ENCODE peak calls at places on chromosomes 5 and 9, in nine cellular contexts. S is heart left ventricle, A is brain microvascular endothelial cell, B is HCT116, R is coronary artery, Z is lower lobe of right lung, W is neural progenitor cell, C is adrenal gland, M is fibroblast of lung. Y is an unnamed sample.

GRCh38 chr9:130531670-130532069 is 47.7 kb upstream of the FUBP3 start:
- DNase-seq in S (no peak), A (no peak), Z (no peak), R (no peak), B (no peak), M (no peak), W (no peak), C (no peak), Y (no peak)

GRCh38 chr9:82354260-82354659 is 365.7 kb downstream of the SPATA31D1 start:
- DNase-seq in A (peak), Z (no peak), C (no peak), B (no peak), R (no peak), W (no peak), S (no peak), M (peak), Y (peak)

GRCh38 chr5:96896285-96896711 is 20.0 kb downstream of the ERAP2 start:
- DNase-seq in A (no peak), C (no peak), R (no peak), M (no peak), Z (no peak), S (no peak), W (no peak), B (no peak), Y (no peak)

GRCh38 chr9:124869466-124869985 is 7.6 kb downstream of the ARPC5L start:
- DNase-seq in A (no peak), C (no peak), R (no peak), M (no peak), B (no peak), W (peak), S (peak), Z (no peak), Y (peak)

GRCh38 chr9:87189006-87189405 is 241.7 kb upstream of the GAS1 start:
- DNase-seq in W (no peak), R (no peak), C (no peak), B (no peak), Z (no peak), S (no peak), A (no peak), M (peak), Y (no peak)

GRCh38 chr9:18362901-18363685 is 110.9 kb upstream of the ADAMTSL1 start:
- DNase-seq in A (no peak), R (no peak), B (no peak), M (peak), W (no peak), S (peak), Z (no peak), C (no peak), Y (peak)

GRCh38 chr9:89649045-89649691 is 44.4 kb downstream of the GADD45G start:
- DNase-seq in B (no peak), S (no peak), R (no peak), C (peak), Z (no peak), W (no peak), A (no peak), M (no peak), Y (no peak)

GRCh38 chr5:154860123-154860522 is 1.7 kb downstream of the CNOT8 start:
- DNase-seq in Z (peak), B (no peak), R (no peak), C (peak), S (peak), A (peak), W (peak), M (peak), Y (peak)

GRCh38 chr5:157670662-157671591 is at the start of gene C5orf52:
- DNase-seq in M (peak), W (no peak), C (peak), A (peak), R (no peak), S (peak), B (no peak), Z (peak), Y (peak)

GRCh38 chr5:171518916-171519315 is 99.5 kb downstream of the FGF18 start:
- DNase-seq in C (no peak), R (no peak), S (no peak), M (no peak), W (no peak), A (no peak), B (no peak), Z (no peak), Y (no peak)

GRCh38 chr5:145858929-145859328 is 13.9 kb downstream of the GRXCR2 start:
- DNase-seq in S (no peak), B (no peak), A (peak), M (no peak), Z (no peak), R (no peak), W (no peak), C (no peak), Y (peak)

GRCh38 chr9:94931725-94932124 is 205.2 kb downstream of the AOPEP start:
- DNase-seq in W (no peak), M (no peak), C (no peak), Z (no peak), A (no peak), S (no peak), B (no peak), R (no peak), Y (peak)

GRCh38 chr5:38286038-38286437 is 27.7 kb downstream of the EGFLAM start:
- DNase-seq in A (no peak), W (no peak), Z (no peak), R (no peak), B (no peak), S (no peak), C (no peak), M (no peak), Y (no peak)

GRCh38 chr9:130183133-130183762 is 11.0 kb downstream of the NCS1 start:
- DNase-seq in S (no peak), A (no peak), B (no peak), C (peak), Z (no peak), M (peak), W (peak), R (peak), Y (peak)

GRCh38 chr5:71589903-71590302 is 2.8 kb downstream of the MCCC2 start:
- DNase-seq in A (no peak), W (no peak), C (no peak), Z (no peak), M (no peak), S (no peak), R (no peak), B (no peak), Y (no peak)

GRCh38 chr9:38228331-38229122 is 159.5 kb upstream of the SHB start:
- DNase-seq in C (no peak), B (no peak), S (no peak), Z (no peak), A (no peak), R (no peak), M (no peak), W (no peak), Y (no peak)

GRCh38 chr5:157057459-157058370 is 1.2 kb downstream of the HAVCR1 start:
- DNase-seq in Z (no peak), M (no peak), C (no peak), S (no peak), W (no peak), A (no peak), B (no peak), R (no peak), Y (no peak)

GRCh38 chr9:135050072-135050990 is 37.1 kb upstream of the OLFM1 start:
- DNase-seq in Z (peak), C (no peak), M (no peak), A (no peak), W (no peak), R (peak), S (no peak), B (no peak), Y (no peak)

GRCh38 chr5:4083591-4084337 is 488.1 kb downstream of the IRX1 start:
- DNase-seq in R (no peak), C (no peak), M (no peak), W (no peak), A (no peak), S (no peak), B (no peak), Z (no peak), Y (no peak)

GRCh38 chr9:138022756-138023393 is 145.3 kb downstream of the CACNA1B start:
- DNase-seq in A (no peak), W (peak), Z (peak), M (no peak), B (no peak), R (no peak), S (no peak), C (no peak), Y (no peak)

GRCh38 chr9:130570200-130570599 is 9.2 kb upstream of the FUBP3 start:
- DNase-seq in C (no peak), W (no peak), Z (no peak), R (no peak), A (peak), M (peak), S (no peak), B (peak), Y (peak)

GRCh38 chr9:135797507-135798302 is 95.7 kb downstream of the KCNT1 start:
- DNase-seq in A (peak), B (peak), S (peak), C (peak), R (no peak), M (peak), W (peak), Z (no peak), Y (peak)

GRCh38 chr9:752681-753200 is 88.8 kb upstream of the DMRT1 start:
- DNase-seq in C (no peak), A (peak), W (no peak), R (no peak), M (no peak), B (no peak), S (no peak), Z (no peak), Y (no peak)

GRCh38 chr5:79590395-79590999 is 21.7 kb upstream of the TENT2 start:
- DNase-seq in B (no peak), R (no peak), M (no peak), W (no peak), Z (no peak), S (no peak), A (no peak), C (no peak), Y (no peak)

GRCh38 chr9:91515074-91515687 is 91.5 kb upstream of the NFIL3 start:
- DNase-seq in B (no peak), C (peak), R (no peak), M (peak), A (peak), S (peak), Z (no peak), W (no peak), Y (peak)

GRCh38 chr5:72723584-72723983 is 92.9 kb upstream of the TNPO1 start:
- DNase-seq in B (no peak), Z (no peak), M (no peak), R (no peak), S (no peak), C (no peak), A (no peak), W (no peak), Y (no peak)

GRCh38 chr9:90219548-90220118 is 423.0 kb downstream of the DIRAS2 start:
- DNase-seq in B (no peak), C (no peak), M (no peak), A (no peak), Z (peak), S (no peak), W (peak), R (no peak), Y (no peak)

GRCh38 chr9:2299156-2299842 is 284.2 kb downstream of the SMARCA2 start:
- DNase-seq in Z (peak), W (no peak), A (no peak), R (no peak), C (no peak), B (no peak), S (no peak), M (no peak), Y (no peak)

GRCh38 chr5:143102414-143102813 is 301.1 kb downstream of the NR3C1 start:
- DNase-seq in B (no peak), M (no peak), A (no peak), Z (no peak), S (no peak), W (no peak), C (no peak), R (no peak), Y (no peak)
- H3K4me3 ChIP-seq in B (no peak), M (no peak), A (no peak), Z (no peak), S (no peak), W (no peak), C (no peak), R (no peak), Y (no peak)

GRCh38 chr5:147510885-147511284 is 1.0 kb upstream of the DPYSL3 start:
- DNase-seq in Z (no peak), S (no peak), W (no peak), C (no peak), B (no peak), R (no peak), A (no peak), M (no peak), Y (no peak)

GRCh38 chr5:147508711-147509040 is 1.2 kb downstream of the DPYSL3 start:
- DNase-seq in M (peak), R (no peak), A (no peak), B (no peak), S (no peak), C (no peak), W (no peak), Z (no peak), Y (peak)

GRCh38 chr5:147509041-147509709 is 693 bp downstream of the DPYSL3 start:
- DNase-seq in R (peak), A (no peak), S (peak), Z (no peak), B (no peak), M (no peak), W (peak), C (no peak), Y (peak)

GRCh38 chr5:147507480-147508126 is 2.3 kb downstream of the DPYSL3 start:
- DNase-seq in Z (no peak), W (no peak), M (peak), C (no peak), R (no peak), A (no peak), S (no peak), B (no peak), Y (no peak)

DNA sequence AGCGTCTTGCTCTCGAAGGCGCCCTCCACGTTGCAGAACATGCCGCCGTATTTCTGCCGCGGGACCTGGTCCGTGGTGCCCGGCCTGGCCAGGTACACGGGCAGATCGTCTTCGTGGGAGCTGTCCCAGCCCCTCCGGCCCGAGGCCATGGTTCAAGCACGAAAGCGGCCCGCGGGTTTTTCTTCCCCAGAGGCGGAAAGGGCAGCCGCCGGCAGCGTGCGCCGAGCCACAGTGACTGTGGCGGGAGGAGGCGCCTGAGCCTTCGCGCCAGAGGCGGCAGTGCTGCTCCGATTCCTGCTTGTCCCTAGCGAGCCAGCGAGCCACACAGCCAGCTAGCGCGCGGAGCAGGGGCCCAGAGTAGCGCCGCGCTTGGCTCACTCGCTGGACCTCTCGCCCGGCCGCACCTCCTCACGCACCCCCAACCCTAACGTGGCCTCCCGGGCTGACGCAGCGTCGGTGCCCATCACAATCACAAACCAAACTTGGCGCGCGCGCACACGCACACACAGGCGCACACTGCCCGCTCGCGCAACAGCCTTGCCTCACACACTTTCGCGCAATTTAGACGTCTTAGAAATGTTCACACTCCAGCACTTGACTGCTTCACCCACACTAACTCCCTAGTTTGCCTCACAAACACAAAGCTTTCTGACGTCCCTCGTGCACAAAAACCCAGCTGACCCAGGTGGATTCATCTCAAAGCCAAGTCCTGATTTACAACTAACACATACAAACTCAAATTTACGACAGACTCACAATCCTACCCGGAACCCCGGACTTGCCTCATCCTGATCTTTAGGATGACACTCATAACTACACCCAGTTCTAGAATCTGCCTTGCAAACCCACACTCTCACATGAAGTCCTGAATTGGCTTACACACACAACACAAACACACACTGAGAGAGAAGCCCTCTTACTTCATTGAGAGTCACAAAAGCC is at the start of gene DPYSL3:
- DNase-seq in B (peak), W (peak), S (peak), M (peak), Z (peak), A (peak), C (peak), R (peak), Y (peak)
- TF ChIP-seq CTCF in B (peak), W (peak), S (no peak), M (peak), Z (peak), A (peak), C (no peak), R (peak), Y (peak)

GRCh38 chr9:83932851-83933250 is 11.6 kb upstream of the KIF27 start:
- DNase-seq in M (no peak), Z (no peak), S (no peak), W (no peak), A (no peak), R (no peak), C (no peak), B (no peak), Y (no peak)

GRCh38 chr9:83934569-83935275 is 13.5 kb upstream of the KIF27 start:
- DNase-seq in M (peak), W (no peak), B (no peak), S (no peak), Z (no peak), A (no peak), C (no peak), R (no peak), Y (peak)

GRCh38 chr9:83936523-83936922 is 15.3 kb upstream of the KIF27 start:
- DNase-seq in B (no peak), W (no peak), M (no peak), A (no peak), C (no peak), S (no peak), Z (no peak), R (no peak), Y (no peak)

GRCh38 chr9:83933804-83934203 is 12.6 kb upstream of the KIF27 start:
- DNase-seq in C (no peak), R (no peak), B (no peak), Z (peak), S (no peak), M (peak), W (no peak), A (no peak), Y (peak)

DNA sequence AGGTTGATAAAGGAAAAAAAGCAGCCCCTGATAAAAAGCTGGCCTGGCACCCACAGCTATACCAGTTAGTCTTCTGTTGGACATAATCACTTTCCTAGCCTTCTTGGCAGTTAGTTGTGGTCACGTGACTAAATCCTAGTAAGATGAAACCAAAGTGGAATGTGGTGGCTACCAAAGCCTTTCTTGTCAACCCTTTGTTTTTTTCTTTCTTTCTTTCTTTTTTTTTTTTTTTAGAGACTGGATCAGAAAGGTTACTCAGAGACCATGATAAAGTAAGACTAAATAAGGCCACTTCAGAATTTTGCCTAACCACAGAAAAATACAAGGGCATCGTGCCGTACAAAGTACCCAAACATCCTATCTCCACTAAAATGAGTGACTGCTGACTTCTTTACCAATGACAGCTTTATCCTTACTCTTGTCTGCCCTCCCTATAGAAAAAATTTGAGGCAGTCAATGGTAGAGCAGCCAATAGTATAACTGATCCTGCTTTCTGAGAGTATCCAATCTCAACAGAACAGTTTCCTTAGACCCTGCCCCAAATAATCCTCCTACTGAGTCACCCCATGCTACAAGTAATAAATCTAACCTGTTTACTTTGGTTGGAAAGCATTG is 14.2 kb upstream of the KIF27 start:
- DNase-seq in A (peak), B (no peak), W (peak), Z (no peak), R (no peak), M (peak), S (no peak), C (no peak), Y (no peak)
- H3K27ac ChIP-seq in A (no peak), B (no peak), W (peak), Z (no peak), R (no peak), M (no peak), S (no peak), C (no peak), Y (no peak)

DNA sequence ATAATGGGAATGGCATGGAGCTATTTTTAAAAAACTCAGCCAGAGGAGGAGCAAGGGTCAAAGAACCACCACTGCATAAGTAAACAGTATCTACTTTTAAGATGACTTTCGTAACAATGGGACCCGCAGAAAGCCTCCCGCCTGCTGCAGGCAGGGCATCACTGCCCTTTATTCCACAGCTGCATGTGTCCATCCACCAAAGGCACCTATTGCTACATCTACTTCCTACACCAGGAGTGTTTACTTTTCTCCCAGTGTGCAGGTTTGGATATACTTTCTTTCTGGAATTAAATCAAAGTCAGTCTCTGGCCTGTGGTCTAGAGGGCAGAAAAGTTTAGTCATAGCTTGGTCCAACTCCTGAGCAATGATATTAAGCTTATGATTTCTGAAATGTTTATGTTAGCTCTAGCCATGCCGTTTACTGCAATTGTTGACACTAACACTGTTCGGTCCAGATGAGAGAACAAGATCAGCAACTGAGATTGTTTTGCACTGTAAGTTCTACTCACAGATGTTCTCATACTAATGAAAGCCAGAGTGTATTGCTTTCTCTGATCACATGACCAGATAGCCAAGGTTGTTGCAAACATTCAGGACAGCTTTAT is 391.5 kb downstream of the FGF10 start:
- DNase-seq in A (peak), M (peak), W (peak), R (no peak), B (no peak), Z (no peak), S (no peak), C (no peak), Y (no peak)
- H3K4me3 ChIP-seq in A (no peak), M (no peak), W (no peak), R (peak), B (no peak), Z (no peak), S (no peak), C (no peak), Y (no peak)

DNA sequence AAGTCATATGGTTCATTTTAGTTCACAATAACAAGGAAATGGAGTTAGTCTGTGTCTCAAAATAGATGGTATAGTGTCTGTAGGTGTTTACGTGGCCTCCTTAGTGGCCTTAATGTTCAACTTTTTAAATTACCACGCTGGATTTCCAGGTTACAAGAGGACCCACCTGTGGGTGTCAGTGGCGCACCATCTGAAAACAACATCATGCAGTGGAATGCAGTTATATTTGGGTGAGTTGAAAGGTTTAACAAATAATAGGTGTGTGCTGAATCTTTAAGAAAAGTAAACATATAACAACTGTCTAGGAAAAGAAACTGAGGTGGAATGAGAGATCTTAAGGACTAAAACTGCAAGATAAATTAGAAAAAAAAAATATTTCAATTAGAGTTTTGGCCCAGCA is 2.9 kb downstream of the UBE2B start:
- DNase-seq in B (no peak), Z (no peak), M (no peak), S (no peak), W (no peak), A (no peak), C (no peak), R (no peak), Y (no peak)
- TF ChIP-seq CTCF in B (no peak), Z (no peak), M (no peak), S (no peak), W (no peak), A (peak), C (no peak), R (no peak), Y (no peak)